ENCODE peak calls at places on chromosome 19, in six cellular contexts. M is IMR-90, Y is mesenchymal stem cell, A is H1, N is neuronal stem cell, H is trophoblast cell. K is an unnamed sample.

GRCh38 chr19:55373993-55374757 is 2.5 kb upstream of the TMEM190 start:
- DNase-seq in M (peak), Y (peak), A (no peak), N (no peak), H (no peak), K (peak)

GRCh38 chr19:3350014-3350663 is 16.2 kb upstream of the NFIC start:
- DNase-seq in M (peak), Y (no peak), A (no peak), N (no peak), H (no peak), K (no peak)

GRCh38 chr19:33438987-33439781 is 65.7 kb downstream of the CEBPG start:
- DNase-seq in M (no peak), Y (no peak), A (no peak), N (no peak), H (no peak), K (no peak)

GRCh38 chr19:15869109-15869555 is 28.7 kb downstream of the CYP4F2 start:
- DNase-seq in M (no peak), Y (no peak), A (no peak), N (peak), H (peak), K (peak)

GRCh38 chr19:17605761-17606745 is 50.6 kb downstream of the COLGALT1 start:
- DNase-seq in M (peak), Y (peak), A (peak), N (peak), H (peak), K (peak)

GRCh38 chr19:39398297-39398864 is 7.2 kb downstream of the MED29 start:
- DNase-seq in M (peak), Y (peak), A (no peak), N (no peak), H (peak), K (no peak)

GRCh38 chr19:7562646-7563393 is 27.3 kb downstream of the PNPLA6 start:
- DNase-seq in M (no peak), Y (no peak), A (peak), N (no peak), H (peak), K (peak)

GRCh38 chr19:43618921-43619261 is 538 bp downstream of the ZNF428 start:
- DNase-seq in M (peak), Y (no peak), A (no peak), N (no peak), H (no peak), K (no peak)

GRCh38 chr19:5058456-5059190 is 89.7 kb downstream of the KDM4B start:
- DNase-seq in M (peak), Y (no peak), A (no peak), N (no peak), H (no peak), K (no peak)

GRCh38 chr19:29617336-29618266 is 11.5 kb downstream of the POP4 start:
- DNase-seq in M (no peak), Y (no peak), A (no peak), N (no peak), H (no peak), K (no peak)

DNA sequence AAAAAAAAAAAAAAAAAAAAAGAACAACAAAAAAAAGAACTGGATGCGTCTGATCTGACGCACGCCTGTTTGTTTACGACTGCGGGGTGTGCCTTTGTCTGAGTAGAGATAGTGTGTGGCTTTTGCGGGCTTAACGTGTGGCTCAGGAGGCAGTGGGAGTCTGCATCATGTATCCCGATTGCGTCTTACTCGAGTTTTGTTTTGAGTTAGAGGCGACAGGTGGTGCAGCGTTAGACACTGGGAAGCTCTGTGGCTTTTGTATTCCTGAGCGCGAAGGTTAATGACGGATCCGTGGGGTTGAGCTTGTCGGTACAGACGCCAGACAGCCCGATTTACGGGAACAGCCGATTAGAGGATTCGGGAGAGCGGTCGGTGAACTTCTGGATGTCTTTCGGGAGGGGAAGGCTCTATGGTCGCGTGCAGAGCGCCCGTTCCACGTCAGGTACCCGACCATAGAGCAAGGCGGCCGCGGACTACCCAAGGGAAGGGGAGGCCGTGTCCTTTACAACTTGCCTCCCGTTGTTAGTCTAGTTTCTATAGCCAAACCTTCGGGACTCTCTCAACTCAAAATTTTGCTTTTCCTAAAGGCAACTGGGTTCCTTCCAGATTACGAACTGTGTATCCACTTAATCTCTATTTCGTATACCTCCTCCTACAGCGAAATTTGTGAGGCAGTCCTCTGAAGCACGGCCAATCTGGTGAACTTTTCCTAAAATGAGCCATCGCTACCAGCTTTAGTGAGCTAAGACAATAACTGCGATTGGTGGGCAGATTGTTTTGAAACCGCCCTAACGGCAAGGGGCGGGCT is 926 bp upstream of the HNRNPUL1 start:
- DNase-seq in M (peak), Y (peak), A (peak), N (no peak), H (peak), K (peak)
- H3K4ac ChIP-seq in M (peak), Y (peak), A (peak), N (no peak), H (peak), K (peak)

GRCh38 chr19:31501427-31502195 is 152.4 kb upstream of the TSHZ3 start:
- DNase-seq in M (no peak), Y (no peak), A (peak), N (no peak), H (no peak), K (no peak)
- H3K4me3 ChIP-seq in M (no peak), Y (no peak), A (no peak), N (no peak), H (no peak), K (no peak)

GRCh38 chr19:1027020-1027952 is 878 bp downstream of the CNN2 start:
- DNase-seq in M (no peak), Y (no peak), A (no peak), N (peak), H (no peak), K (peak)
- H3K4ac ChIP-seq in M (peak), Y (peak), A (peak), N (no peak), H (peak), K (peak)

GRCh38 chr19:37896142-37896541 is 10.3 kb downstream of the WDR87 start:
- DNase-seq in M (no peak), Y (no peak), A (no peak), N (no peak), H (no peak), K (no peak)

GRCh38 chr19:37899453-37899852 is 6.9 kb downstream of the WDR87 start:
- DNase-seq in M (no peak), Y (no peak), A (no peak), N (no peak), H (no peak), K (no peak)

GRCh38 chr19:37893845-37894575 is 12.4 kb downstream of the WDR87 start:
- DNase-seq in M (no peak), Y (no peak), A (no peak), N (no peak), H (no peak), K (no peak)
- H3K4me3 ChIP-seq in M (no peak), Y (no peak), A (no peak), N (no peak), H (no peak), K (no peak)

GRCh38 chr19:41860419-41861097 is 503 bp downstream of the RPS19 start:
- DNase-seq in M (no peak), Y (peak), A (no peak), N (no peak), H (peak), K (no peak)
- H3K4ac ChIP-seq in M (peak), Y (peak), A (peak), N (no peak), H (peak), K (peak)

DNA sequence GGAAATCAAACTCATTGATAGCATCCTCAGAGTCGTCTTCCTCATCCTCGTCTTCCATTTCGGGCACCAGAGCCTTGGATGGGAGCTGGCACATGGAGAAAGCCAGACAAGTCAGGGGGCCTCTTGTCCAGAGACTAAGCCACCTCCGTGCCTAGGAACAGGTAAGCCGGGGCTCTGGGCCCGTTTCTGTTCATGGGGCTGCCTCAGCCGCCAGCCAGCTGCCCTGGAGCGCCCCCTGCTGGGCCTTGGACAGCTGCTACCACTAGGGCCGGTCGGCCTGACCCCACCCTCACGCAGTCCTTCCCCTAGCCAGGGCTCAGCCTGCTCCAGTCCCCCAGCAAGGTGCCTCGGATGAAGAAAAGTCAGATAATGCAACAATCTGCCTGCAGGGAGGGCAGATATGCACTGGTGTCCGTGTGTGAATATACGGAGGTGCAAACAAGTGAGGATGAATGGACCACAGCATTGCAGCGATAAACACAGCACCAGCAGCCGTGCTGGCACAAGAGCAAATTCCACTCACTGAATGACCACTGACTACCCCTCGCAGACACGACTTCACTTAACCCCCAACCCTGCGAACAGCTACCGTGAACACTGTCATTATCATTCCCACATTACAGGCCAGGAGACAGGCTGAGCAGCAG is 11.9 kb upstream of the PRKD2 start:
- DNase-seq in M (peak), Y (peak), A (peak), N (peak), H (peak), K (peak)
- H3K4me3 ChIP-seq in M (no peak), Y (no peak), A (no peak), N (peak), H (no peak), K (no peak)

K was measured in mesendoderm.